ENCODE peak calls at places on chromosomes 7 and 10, in eight cellular contexts. N is brain microvascular endothelial cell; I is neuronal stem cell; K is stromal cell of bone marrow; B is DND-41; C is activated T-cell treated with anti-CD3 and anti-CD28 coated beads, Interleukin-2, amount 50 U/mL, for 48 hours; Z is neural crest cell; V is HuH-7.5. X is an unnamed sample.

GRCh38 chr10:93248583-93249227 is 175.0 kb downstream of the CYP26A1 start:
- DNase-seq in Z (no peak), C (no peak), K (no peak), N (no peak), I (no peak), V (no peak), B (no peak), X (no peak)

GRCh38 chr10:344582-345200 is 209.4 kb downstream of the ZMYND11 start:
- DNase-seq in C (no peak), B (no peak), V (no peak), I (no peak), K (no peak), N (no peak), Z (no peak), X (no peak)

GRCh38 chr7:90383422-90383821 is 19.8 kb upstream of the CLDN12 start:
- DNase-seq in B (no peak), N (no peak), V (no peak), I (no peak), C (no peak), K (no peak), Z (no peak), X (peak)

GRCh38 chr7:101681170-101682007 is 52.3 kb upstream of the MYL10 start:
- DNase-seq in K (peak), N (peak), Z (no peak), B (no peak), I (no peak), C (no peak), V (no peak), X (peak)

GRCh38 chr7:106609416-106609815 is 51.5 kb downstream of the CCDC71L start:
- DNase-seq in Z (no peak), V (no peak), I (no peak), N (peak), C (no peak), K (peak), B (no peak), X (peak)

GRCh38 chr7:711967-712600 is 14.4 kb upstream of the DNAAF5 start:
- DNase-seq in I (no peak), V (no peak), N (no peak), C (no peak), Z (no peak), B (no peak), K (no peak), X (no peak)

GRCh38 chr7:8719102-8719501 is 285.7 kb downstream of the NXPH1 start:
- DNase-seq in B (no peak), V (no peak), N (no peak), I (no peak), K (no peak), C (no peak), Z (no peak), X (no peak)

GRCh38 chr7:6436385-6436685 is 11.4 kb downstream of the DAGLB start:
- DNase-seq in Z (no peak), I (no peak), V (no peak), K (no peak), C (peak), N (no peak), B (peak), X (no peak)

GRCh38 chr7:3370068-3370704 is 69.1 kb downstream of the SDK1 start:
- DNase-seq in V (no peak), C (no peak), B (no peak), I (no peak), K (no peak), Z (no peak), N (no peak), X (no peak)

GRCh38 chr7:156790264-156790663 is 102.7 kb downstream of the LMBR1 start:
- DNase-seq in N (no peak), V (no peak), Z (no peak), C (no peak), B (no peak), I (no peak), K (no peak), X (no peak)

GRCh38 chr10:27285093-27285492 is 44.5 kb upstream of the ACBD5 start:
- DNase-seq in B (no peak), I (no peak), C (peak), Z (no peak), N (no peak), V (no peak), K (peak), X (no peak)

GRCh38 chr10:96651998-96652431 is 65.2 kb upstream of the TM9SF3 start:
- DNase-seq in V (no peak), I (no peak), N (no peak), C (peak), K (no peak), B (peak), Z (no peak), X (no peak)

GRCh38 chr7:28862876-28863275 is 95.3 kb downstream of the TRIL start:
- DNase-seq in V (no peak), I (no peak), K (no peak), B (no peak), N (peak), C (no peak), Z (no peak), X (no peak)

GRCh38 chr10:31381766-31382316 is 62.8 kb downstream of the ZEB1 start:
- DNase-seq in I (no peak), B (no peak), N (peak), C (no peak), V (no peak), K (peak), Z (no peak), X (no peak)

GRCh38 chr10:33635967-33636366 is 301.5 kb upstream of the NRP1 start:
- DNase-seq in B (no peak), I (no peak), Z (no peak), N (no peak), C (no peak), V (no peak), K (no peak), X (no peak)

X was measured in NCI-H226.